ENCODE peak calls at places on chromosomes 6 and 20, in nine cellular contexts. A, X, J, M, W, V, G, O and R are unnamed samples.

GRCh38 chr20:60589624-60590023 is 631.4 kb downstream of the CDH26 start:
- DNase-seq in W (no peak), M (no peak), J (peak), A (no peak), O (no peak), V (no peak), G (peak), X (no peak), R (no peak)

GRCh38 chr20:58188496-58188895 is 40.0 kb downstream of the ANKRD60 start:
- DNase-seq in G (no peak), V (no peak), O (no peak), W (no peak), J (no peak), M (no peak), A (no peak), X (no peak), R (no peak)

GRCh38 chr20:36579996-36580545 is 6.7 kb downstream of the TGIF2 start:
- DNase-seq in A (no peak), X (no peak), J (no peak), M (no peak), G (no peak), V (no peak), W (no peak), O (no peak), R (no peak)

GRCh38 chr6:70901324-70901723 is 55.5 kb downstream of the B3GAT2 start:
- DNase-seq in G (no peak), X (no peak), V (no peak), W (no peak), J (peak), A (no peak), O (no peak), M (no peak), R (no peak)

GRCh38 chr6:139402935-139403386 is 28.5 kb upstream of the CITED2 start:
- DNase-seq in J (no peak), X (peak), W (no peak), O (no peak), A (no peak), M (no peak), G (no peak), V (no peak), R (no peak)

GRCh38 chr20:18056174-18057105 is 1.3 kb downstream of the OVOL2 start:
- DNase-seq in M (no peak), X (peak), V (no peak), G (no peak), J (peak), O (peak), A (no peak), W (peak), R (peak)

GRCh38 chr20:64025826-64026412 is 10.1 kb upstream of the C20orf204 start:
- DNase-seq in O (no peak), G (no peak), M (no peak), A (no peak), X (no peak), W (no peak), J (no peak), V (no peak), R (no peak)

GRCh38 chr20:20248620-20249200 is 119.2 kb upstream of the INSM1 start:
- DNase-seq in G (no peak), W (no peak), M (no peak), X (no peak), V (no peak), O (no peak), A (no peak), J (no peak), R (no peak)

GRCh38 chr6:100549406-100550167 is 84.9 kb upstream of the SIM1 start:
- DNase-seq in G (no peak), O (no peak), M (no peak), J (no peak), V (no peak), X (no peak), A (no peak), W (no peak), R (no peak)

GRCh38 chr6:131348572-131348971 is 213.3 kb downstream of the AKAP7 start:
- DNase-seq in V (no peak), G (no peak), J (no peak), X (no peak), A (no peak), O (no peak), W (no peak), M (no peak), R (no peak)

GRCh38 chr6:51678905-51679620 is 408.4 kb downstream of the PKHD1 start:
- DNase-seq in O (no peak), A (no peak), V (no peak), G (no peak), W (peak), J (peak), X (peak), M (no peak), R (peak)